ENCODE peak calls at places on chromosomes 2 and 18, in nine cellular contexts. A is SK-N-SH, M is PC-3, Z is OCI-LY7, Q is GM23338, V is neural progenitor cell, D is MM.1S, W is HCT116, L is GM23248. O is an unnamed sample.

GRCh38 chr2:97706708-97707345 is 6.5 kb upstream of the ZAP70 start:
- DNase-seq in A (no peak), L (no peak), W (no peak), V (no peak), Q (no peak), M (no peak), Z (no peak), D (no peak), O (peak; percentile 2)

GRCh38 chr2:43105586-43106562 is 120.5 kb downstream of the ZFP36L2 start:
- DNase-seq in Z (peak; percentile 75), D (no peak), W (peak; percentile 4), Q (peak; percentile 44), M (peak; percentile 56), L (peak; percentile 57), A (peak; percentile 68), V (no peak), O (peak; percentile 60)

GRCh38 chr2:235496239-235496621 is 2.4 kb downstream of the AGAP1 start:
- DNase-seq in M (peak; percentile 63), W (no peak), L (peak; percentile 71), V (no peak), D (peak; percentile 42), A (no peak), Q (no peak), Z (no peak), O (no peak)

GRCh38 chr18:75341267-75341666 is 86.2 kb downstream of the SMIM21 start:
- DNase-seq in Q (no peak), A (no peak), M (no peak), W (no peak), D (no peak), Z (no peak), L (no peak), V (peak; percentile 84), O (peak; percentile 33)

GRCh38 chr2:110860620-110861019 is 128.2 kb downstream of the ACOXL start:
- DNase-seq in W (no peak), V (no peak), L (no peak), A (no peak), D (no peak), M (no peak), Q (no peak), Z (no peak), O (no peak)

GRCh38 chr18:2459886-2460285 is 111.4 kb downstream of the METTL4 start:
- DNase-seq in W (no peak), Q (no peak), V (no peak), A (no peak), Z (no peak), L (peak; percentile 26), D (no peak), M (peak; percentile 67), O (no peak)

GRCh38 chr18:3610188-3610708 is 160.3 kb downstream of the TGIF1 start:
- DNase-seq in Z (no peak), W (no peak), Q (no peak), A (no peak), D (no peak), L (no peak), V (no peak), M (no peak), O (no peak)

GRCh38 chr2:96912356-96913116 is 42.7 kb upstream of the SEMA4C start:
- DNase-seq in V (no peak), W (no peak), Q (no peak), L (no peak), Z (no peak), A (no peak), D (no peak), M (no peak), O (no peak)

GRCh38 chr2:150567771-150568278 is 80.4 kb upstream of the RND3 start:
- DNase-seq in W (no peak), V (no peak), A (no peak), L (peak; percentile 71), M (no peak), Z (no peak), D (no peak), Q (no peak), O (no peak)

GRCh38 chr2:61834893-61835292 is 19.0 kb downstream of the FAM161A start:
- DNase-seq in A (no peak), D (no peak), L (peak; percentile 52), V (no peak), W (no peak), Q (no peak), Z (no peak), M (no peak), O (no peak)

GRCh38 chr18:70293166-70293565 is 4.3 kb downstream of the SOCS6 start:
- DNase-seq in V (no peak), W (no peak), M (peak; percentile 29), Q (no peak), Z (no peak), L (no peak), D (no peak), A (no peak), O (peak; percentile 52)

GRCh38 chr18:59631583-59632181 is 65.5 kb downstream of the CCBE1 start:
- DNase-seq in M (peak; percentile 59), Q (peak; percentile 76), Z (peak; percentile 2), V (peak; percentile 69), W (peak; percentile 24), A (peak; percentile 35), L (peak; percentile 52), D (no peak), O (peak; percentile 17)

GRCh38 chr18:62784966-62785413 is 69.6 kb downstream of the PHLPP1 start:
- DNase-seq in Q (no peak), V (peak; percentile 15), Z (no peak), L (peak; percentile 67), M (no peak), A (no peak), D (no peak), W (no peak), O (no peak)

GRCh38 chr18:75548353-75548752 is 120.8 kb upstream of the SMIM21 start:
- DNase-seq in M (no peak), L (no peak), Z (no peak), D (peak; percentile 35), W (peak; percentile 18), A (peak; percentile 17), Q (peak; percentile 67), V (peak; percentile 67), O (peak; percentile 38)

GRCh38 chr2:218607436-218608115 is at the start of gene PLCD4:
- DNase-seq in L (peak; percentile 86), Z (no peak), Q (peak; percentile 38), M (peak; percentile 65), W (no peak), V (peak; percentile 47), A (peak; percentile 79), D (no peak), O (peak; percentile 24)

GRCh38 chr2:149715005-149715592 is 127.5 kb upstream of the MMADHC start:
- DNase-seq in W (peak; percentile 35), D (peak; percentile 20), M (peak; percentile 74), L (peak; percentile 68), A (peak; percentile 14), Q (peak; percentile 86), V (peak; percentile 47), Z (peak; percentile 1), O (peak; percentile 39)

GRCh38 chr2:119485336-119486110 is 38.8 kb downstream of the SCTR start:
- DNase-seq in V (no peak), D (no peak), A (peak; percentile 65), W (no peak), L (peak; percentile 10), M (no peak), Z (no peak), Q (no peak), O (peak; percentile 6)

GRCh38 chr18:10750386-10751035 is 224.7 kb downstream of the NAPG start:
- DNase-seq in Q (no peak), D (no peak), V (no peak), L (no peak), A (no peak), M (peak; percentile 78), Z (no peak), W (no peak), O (no peak)

DNA sequence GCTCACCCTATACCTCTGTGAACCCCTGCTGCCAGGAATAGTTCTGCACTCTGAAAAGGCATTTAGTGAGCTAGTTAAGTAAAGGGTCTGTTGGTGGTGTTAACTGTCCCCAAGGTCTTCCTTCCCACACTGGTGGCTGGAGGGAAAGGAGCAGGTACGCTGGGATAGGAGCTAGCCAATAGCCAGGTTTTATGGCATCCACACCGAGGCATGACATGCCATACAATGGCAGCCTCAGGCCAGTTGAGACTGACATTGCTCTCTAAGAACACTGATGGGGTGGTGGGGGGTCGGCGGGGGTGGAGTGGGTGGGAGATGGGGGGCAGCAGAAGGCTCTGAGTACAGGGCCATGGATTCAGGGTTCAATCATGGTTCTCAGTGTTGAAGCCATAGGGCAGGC is 135.9 kb downstream of the CTIF start:
- DNase-seq in Q (no peak), Z (no peak), L (no peak), M (no peak), D (no peak), W (no peak), A (no peak), V (no peak), O (no peak)
- TF ChIP-seq EZH2phosphoT487 in Q (no peak), Z (no peak), L (no peak), M (no peak), D (no peak), W (no peak), A (no peak), V (no peak), O (no peak)

GRCh38 chr2:45820048-45820447 is 168.6 kb downstream of the PRKCE start:
- DNase-seq in Q (no peak), A (no peak), V (no peak), Z (no peak), L (no peak), M (no peak), D (no peak), W (no peak), O (no peak)
- H3K4me2 ChIP-seq in Q (no peak overlapping the region), A (no peak overlapping the region), V (no peak overlapping the region), Z (no peak overlapping the region), L (no peak overlapping the region), M (no peak overlapping the region), D (no peak overlapping the region), W (no peak overlapping the region), O (no peak overlapping the region)

GRCh38 chr2:222318026-222318711 is 19.4 kb upstream of the PAX3 start:
- DNase-seq in Z (peak; percentile 36), V (peak; percentile 92), A (peak; percentile 84), D (peak; percentile 71), L (peak; percentile 70), W (peak; percentile 35), M (peak; percentile 67), Q (peak; percentile 90), O (peak; percentile 84)
- H3K4me3 ChIP-seq in Z (peak overlapping the region; percentile 65), V (peak overlapping the region; percentile 62), A (peak overlapping the region; percentile 53), D (peak overlapping the region; percentile 87), L (peak overlapping the region; percentile 66), W (peak overlapping the region; percentile 36), M (peak overlapping the region; percentile 75), Q (peak overlapping the region; percentile 71), O (peak overlapping the region; percentile 31)

DNA sequence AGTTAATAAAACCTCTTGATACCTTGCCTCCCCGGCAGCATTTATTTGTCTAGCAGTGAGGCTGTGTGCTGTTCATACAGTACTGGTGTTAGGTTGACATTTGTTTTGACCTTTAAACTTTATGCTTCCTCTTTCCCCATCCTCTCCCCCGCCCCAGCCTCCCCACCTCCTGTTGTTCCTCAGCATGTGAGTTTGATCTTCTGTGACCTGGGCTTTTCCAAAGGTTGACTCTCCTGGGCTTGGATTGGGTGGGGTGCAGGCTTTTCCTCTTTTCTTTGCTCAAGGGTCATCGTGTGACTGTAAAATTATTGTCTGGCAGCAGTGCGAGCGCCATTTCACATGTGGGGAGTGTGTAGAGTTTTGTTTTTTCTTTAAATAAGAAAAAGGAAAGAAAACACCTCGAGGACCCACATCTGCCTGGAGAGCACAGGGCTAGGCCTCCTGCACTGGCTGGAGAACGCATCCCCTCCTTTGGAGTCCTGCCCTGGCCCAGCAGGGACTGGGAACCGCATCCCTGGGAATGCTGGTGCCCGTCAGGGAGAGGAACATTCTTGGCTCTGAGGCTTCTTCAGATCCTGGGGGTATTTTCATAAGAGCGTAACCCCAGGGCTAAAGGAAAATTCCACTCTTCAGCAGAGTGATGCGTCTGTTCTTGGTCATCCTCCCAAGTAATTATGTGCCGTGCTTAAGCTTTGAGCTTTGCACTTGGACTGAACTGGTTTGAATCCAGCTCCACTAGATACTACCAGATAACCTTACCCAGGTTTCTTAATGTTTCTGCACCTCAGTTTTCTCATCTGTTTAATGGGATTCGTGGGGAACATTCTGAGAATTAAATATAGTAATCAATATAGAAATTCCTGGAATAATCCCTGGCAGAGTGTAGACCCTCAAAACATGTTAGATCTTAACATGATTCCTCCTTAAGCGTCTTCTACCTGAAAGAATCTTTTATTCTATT is 91.5 kb downstream of the SETBP1 start:
- DNase-seq in M (no peak), D (no peak), Z (no peak), W (no peak), Q (no peak), A (no peak), L (no peak), V (no peak), O (peak; percentile 28)
- TF ChIP-seq EZH2phosphoT487 in M (no peak), D (no peak), Z (no peak), W (no peak), Q (no peak), A (no peak), L (no peak), V (no peak), O (no peak)